ENCODE peak calls at places on chromosomes 7 and 10, in ten cellular contexts. O is osteocyte; Z is AG04449; R is body of pancreas; T is ascending aorta; S is CD8-positive, alpha-beta T cell; E is ovary; Q is astrocyte; H is cardiac fibroblast; G is A549. C is an unnamed sample.

GRCh38 chr7:47503283-47503682 is 78.6 kb downstream of the TNS3 start:
- DNase-seq in O (no peak), Z (peak; percentile 55), R (no peak), T (no peak), S (no peak), E (no peak), Q (peak; percentile 70), H (peak; percentile 61), G (no peak), C (no peak)

GRCh38 chr7:151759591-151760042 is 117.3 kb downstream of the PRKAG2 start:
- DNase-seq in O (no peak), Z (no peak), R (peak; percentile 67), T (no peak), S (no peak), E (peak; percentile 67), Q (peak; percentile 34), H (peak; percentile 73), G (peak; percentile 86), C (peak; percentile 31)

GRCh38 chr7:5315761-5316160 is 33.0 kb downstream of the SLC29A4 start:
- DNase-seq in O (no peak), Z (no peak), R (no peak), T (no peak), S (no peak), E (no peak), Q (no peak), H (no peak), G (no peak), C (no peak)

GRCh38 chr10:78416031-78416800 is 382.6 kb downstream of the RPS24 start:
- DNase-seq in O (peak; percentile 27), Z (peak; percentile 60), R (no peak), T (no peak), S (no peak), E (no peak), Q (peak; percentile 52), H (peak; percentile 48), G (no peak), C (no peak)

GRCh38 chr7:83934118-83934734 is 260.4 kb downstream of the SEMA3A start:
- DNase-seq in O (no peak), Z (no peak), R (no peak), T (no peak), S (no peak), E (no peak), Q (no peak), H (peak; percentile 3), G (no peak), C (no peak)

GRCh38 chr7:21603477-21603876 is 60.6 kb downstream of the DNAH11 start:
- DNase-seq in O (no peak), Z (no peak), R (no peak), T (no peak), S (no peak), E (no peak), Q (no peak), H (no peak), G (no peak), C (no peak)

GRCh38 chr10:55631071-55631654 is 729.9 kb downstream of the ZWINT start:
- DNase-seq in O (peak; percentile 91), Z (no peak), R (peak; percentile 79), T (no peak), S (no peak), E (no peak), Q (peak; percentile 25), H (peak; percentile 18), G (peak; percentile 38), C (no peak)

GRCh38 chr7:93817004-93817403 is 73.5 kb downstream of the TFPI2 start:
- DNase-seq in O (no peak), Z (no peak), R (no peak), T (no peak), S (no peak), E (no peak), Q (no peak), H (no peak), G (no peak), C (no peak)

GRCh38 chr10:93221521-93221920 is 147.8 kb downstream of the CYP26A1 start:
- DNase-seq in O (no peak), Z (no peak), R (no peak), T (no peak), S (no peak), E (no peak), Q (no peak), H (no peak), G (no peak), C (no peak)

GRCh38 chr10:92755725-92756124 is 66.0 kb downstream of the HHEX start:
- DNase-seq in O (no peak), Z (no peak), R (no peak), T (no peak), S (no peak), E (no peak), Q (no peak), H (no peak), G (no peak), C (no peak)

DNA sequence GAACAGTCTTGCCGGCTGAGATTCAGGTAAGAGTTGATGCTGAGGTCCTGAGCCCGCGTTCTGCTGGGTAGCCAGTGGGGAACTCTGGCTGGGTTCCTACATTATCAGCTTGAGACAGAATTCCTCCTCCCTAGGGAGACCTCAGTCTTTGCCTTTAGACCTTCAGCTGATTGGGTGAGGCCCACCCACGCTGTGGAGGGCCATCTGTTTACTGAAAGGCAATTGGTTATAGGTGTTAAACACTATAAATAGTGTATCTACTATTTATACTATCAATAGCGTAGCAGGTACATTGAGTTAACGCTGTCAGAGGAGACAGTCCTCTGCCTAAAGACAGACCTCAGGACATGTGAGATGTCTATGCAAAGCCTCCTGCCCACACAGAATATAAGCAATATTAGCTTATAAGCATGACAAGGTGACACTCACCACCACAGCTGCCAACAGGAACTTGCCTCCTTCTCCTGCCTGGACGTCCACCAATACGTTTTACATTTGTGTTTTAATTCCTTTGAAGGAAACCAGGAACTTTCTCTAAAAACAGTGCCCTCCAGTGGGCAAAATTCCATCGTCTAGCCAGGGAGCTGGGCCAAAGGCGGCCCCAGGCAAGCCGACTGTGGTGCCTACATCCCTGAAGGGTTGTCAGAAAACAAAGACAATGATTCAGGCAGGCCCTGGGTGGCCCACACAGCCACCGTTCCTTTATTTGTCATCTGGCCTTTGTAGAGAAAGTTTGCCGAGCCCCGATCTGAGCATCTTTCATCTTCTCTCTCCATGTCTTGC is 58.8 kb downstream of the INSIG1 start:
- DNase-seq in O (no peak), Z (no peak), R (peak; percentile 63), T (no peak), S (no peak), E (no peak), Q (no peak), H (no peak), G (peak; percentile 43), C (no peak)
- TF ChIP-seq CTCF in O (peak; percentile 57), Z (peak; percentile 28), R (peak; percentile 16), T (no peak), S (no peak), E (no peak), Q (peak; percentile 42), H (no peak), G (peak; percentile 58), C (no peak)

GRCh38 chr10:590721-591120 is 98.7 kb downstream of the DIP2C start:
- DNase-seq in O (no peak), Z (no peak), R (no peak), T (no peak), S (no peak), E (no peak), Q (no peak), H (no peak), G (no peak), C (no peak)

GRCh38 chr10:586716-587115 is 102.8 kb downstream of the DIP2C start:
- DNase-seq in O (no peak), Z (no peak), R (no peak), T (no peak), S (no peak), E (no peak), Q (no peak), H (no peak), G (no peak), C (no peak)

GRCh38 chr10:586151-586550 is 103.3 kb downstream of the DIP2C start:
- DNase-seq in O (no peak), Z (no peak), R (peak; percentile 36), T (no peak), S (no peak), E (no peak), Q (no peak), H (no peak), G (no peak), C (no peak)

GRCh38 chr10:589961-590680 is 99.3 kb downstream of the DIP2C start:
- DNase-seq in O (no peak), Z (no peak), R (no peak), T (no peak), S (no peak), E (no peak), Q (no peak), H (no peak), G (no peak), C (no peak)

GRCh38 chr10:588246-589165 is 101.0 kb downstream of the DIP2C start:
- DNase-seq in O (no peak), Z (no peak), R (no peak), T (no peak), S (no peak), E (peak; percentile 14), Q (peak; percentile 39), H (peak; percentile 76), G (no peak), C (no peak)
- TF ChIP-seq CTCF in O (peak; percentile 41), Z (peak; percentile 53), R (no peak), T (no peak), S (no peak), E (no peak), Q (peak; percentile 19), H (peak; percentile 49), G (no peak), C (no peak)

GRCh38 chr7:50982626-50983025 is 199.9 kb upstream of the GRB10 start:
- DNase-seq in O (no peak), Z (no peak), R (no peak), T (no peak), S (no peak), E (no peak), Q (no peak), H (peak; percentile 10), G (no peak), C (no peak)
- TF ChIP-seq CTCF in O (peak; percentile 13), Z (no peak), R (no peak), T (no peak), S (no peak), E (no peak), Q (peak; percentile 15), H (peak; percentile 20), G (peak; percentile 7), C (no peak)

GRCh38 chr7:130896051-130896881 is 162.3 kb upstream of the KLF14 start:
- DNase-seq in O (no peak), Z (no peak), R (no peak), T (no peak), S (no peak), E (no peak), Q (no peak), H (peak; percentile 62), G (no peak), C (no peak)
- TF ChIP-seq CTCF in O (no peak), Z (peak; percentile 47), R (no peak), T (no peak), S (no peak), E (no peak), Q (peak; percentile 52), H (peak; percentile 60), G (no peak), C (no peak)

DNA sequence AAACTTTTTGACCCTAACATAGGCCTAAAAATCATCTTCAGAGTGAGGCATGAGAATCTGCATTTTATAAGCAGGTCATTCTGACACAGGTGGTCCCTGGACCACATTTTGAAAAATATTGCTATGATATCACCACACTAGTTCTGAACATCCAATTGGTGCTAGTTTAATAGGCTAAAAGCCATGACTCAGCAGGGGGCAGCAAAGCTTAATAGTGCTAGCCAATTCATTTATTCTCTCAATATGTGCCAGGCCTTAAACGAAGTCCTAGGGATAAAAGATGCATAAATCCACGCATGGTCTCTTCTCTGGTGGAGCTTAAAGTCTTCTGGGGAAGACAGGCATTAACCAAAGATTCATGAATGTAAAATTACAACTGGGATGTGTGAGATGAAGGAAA is 10.2 kb upstream of the SLC25A28 start:
- DNase-seq in O (no peak), Z (no peak), R (peak; percentile 81), T (no peak), S (no peak), E (no peak), Q (peak; percentile 42), H (peak; percentile 69), G (no peak), C (no peak)
- TF ChIP-seq CTCF in O (peak; percentile 25), Z (peak; percentile 58), R (peak; percentile 25), T (no peak), S (no peak), E (no peak), Q (peak; percentile 27), H (peak; percentile 25), G (peak; percentile 54), C (no peak)